ENCODE peak calls at places on chromosomes 16 and 17, in five cellular contexts. R, J, P, B and E are unnamed samples.

GRCh38 chr16:794853-795466 is 5.6 kb downstream of the GNG13 start:
- DNase-seq in R (no peak), J (no peak), P (peak), B (no peak), E (no peak)

GRCh38 chr16:75197522-75198134 is 9.3 kb downstream of the CTRB2 start:
- DNase-seq in R (no peak), J (no peak), P (peak), B (no peak), E (no peak)

GRCh38 chr17:1560582-1561170 is 1.9 kb downstream of the PITPNA start:
- DNase-seq in R (no peak), J (no peak), P (no peak), B (no peak), E (no peak)

GRCh38 chr17:43676471-43676870 is 14.7 kb upstream of the MEOX1 start:
- DNase-seq in R (no peak), J (no peak), P (no peak), B (no peak), E (no peak)

GRCh38 chr16:28924762-28925385 is at the start of gene RABEP2:
- DNase-seq in R (peak), J (peak), P (peak), B (peak), E (peak)

GRCh38 chr16:50972899-50973298 is 178.2 kb downstream of the SALL1 start:
- DNase-seq in R (no peak), J (no peak), P (no peak), B (no peak), E (no peak)

GRCh38 chr17:58136669-58137279 is 11.4 kb upstream of the OR4D1 start:
- DNase-seq in R (peak), J (no peak), P (peak), B (no peak), E (no peak)

GRCh38 chr17:70394430-70394829 is 225.1 kb downstream of the KCNJ2 start:
- DNase-seq in R (no peak), J (no peak), P (no peak), B (no peak), E (no peak)

GRCh38 chr16:24609740-24610420 is 70.5 kb downstream of the RBBP6 start:
- DNase-seq in R (peak), J (no peak), P (no peak), B (peak), E (peak)

GRCh38 chr16:55812951-55813350 is 19.9 kb downstream of the CES1 start:
- DNase-seq in R (no peak), J (no peak), P (no peak), B (no peak), E (no peak)

GRCh38 chr16:12124742-12125141 is 148.2 kb downstream of the SNX29 start:
- DNase-seq in R (no peak), J (no peak), P (no peak), B (no peak), E (no peak)

GRCh38 chr16:49305406-49305805 is 23.8 kb upstream of the CBLN1 start:
- DNase-seq in R (no peak), J (no peak), P (no peak), B (no peak), E (no peak)

GRCh38 chr17:63966646-63967265 is 6.0 kb downstream of the SCN4A start:
- DNase-seq in R (no peak), J (no peak), P (no peak), B (no peak), E (no peak)

GRCh38 chr17:2138318-2138717 is 83.4 kb downstream of the HIC1 start:
- DNase-seq in R (peak), J (no peak), P (no peak), B (no peak), E (no peak)

DNA sequence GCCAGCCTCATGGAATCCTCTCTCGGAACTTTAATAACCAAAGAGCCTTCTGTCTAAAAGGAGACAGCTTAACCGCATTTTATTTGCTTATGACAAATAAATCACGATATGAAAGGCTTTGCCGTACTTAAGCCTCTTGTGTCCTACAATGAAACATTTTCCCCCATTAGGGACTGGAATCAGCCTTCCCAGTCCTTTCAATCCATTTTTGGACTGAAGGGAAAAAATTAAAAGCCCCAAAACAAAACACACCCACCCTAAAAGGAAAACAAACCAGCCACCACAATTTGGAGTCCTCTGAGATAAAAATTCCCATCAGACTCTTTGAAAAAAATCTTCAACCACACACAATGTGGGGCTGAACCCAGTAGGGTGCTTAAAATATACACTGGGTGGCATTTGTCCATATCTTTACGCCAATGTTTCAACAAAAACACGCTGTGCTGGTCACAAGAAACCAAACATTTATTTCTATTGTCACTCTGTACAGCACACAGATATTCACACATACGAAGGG is 3.0 kb downstream of the HOXB4 start:
- DNase-seq in R (no peak), J (no peak), P (no peak), B (no peak), E (no peak)
- TF ChIP-seq CTCF in R (no peak), J (no peak), P (no peak), B (no peak), E (no peak)

GRCh38 chr17:78175643-78175981 is 7.2 kb downstream of the SYNGR2 start:
- DNase-seq in R (no peak), J (no peak), P (no peak), B (no peak), E (no peak)
- H3K4me3 ChIP-seq in R (no peak), J (no peak), P (no peak), B (no peak), E (no peak)

GRCh38 chr17:74780443-74781238 is 4.5 kb upstream of the NAT9 start:
- DNase-seq in R (no peak), J (no peak), P (peak), B (no peak), E (no peak)
- TF ChIP-seq CTCF in R (no peak), J (peak), P (peak), B (no peak), E (peak)

GRCh38 chr17:79951361-79952264 is 84.1 kb downstream of the TBC1D16 start:
- DNase-seq in R (peak), J (peak), P (no peak), B (peak), E (peak)
- H3K4me3 ChIP-seq in R (no peak), J (no peak), P (no peak), B (no peak), E (no peak)

DNA sequence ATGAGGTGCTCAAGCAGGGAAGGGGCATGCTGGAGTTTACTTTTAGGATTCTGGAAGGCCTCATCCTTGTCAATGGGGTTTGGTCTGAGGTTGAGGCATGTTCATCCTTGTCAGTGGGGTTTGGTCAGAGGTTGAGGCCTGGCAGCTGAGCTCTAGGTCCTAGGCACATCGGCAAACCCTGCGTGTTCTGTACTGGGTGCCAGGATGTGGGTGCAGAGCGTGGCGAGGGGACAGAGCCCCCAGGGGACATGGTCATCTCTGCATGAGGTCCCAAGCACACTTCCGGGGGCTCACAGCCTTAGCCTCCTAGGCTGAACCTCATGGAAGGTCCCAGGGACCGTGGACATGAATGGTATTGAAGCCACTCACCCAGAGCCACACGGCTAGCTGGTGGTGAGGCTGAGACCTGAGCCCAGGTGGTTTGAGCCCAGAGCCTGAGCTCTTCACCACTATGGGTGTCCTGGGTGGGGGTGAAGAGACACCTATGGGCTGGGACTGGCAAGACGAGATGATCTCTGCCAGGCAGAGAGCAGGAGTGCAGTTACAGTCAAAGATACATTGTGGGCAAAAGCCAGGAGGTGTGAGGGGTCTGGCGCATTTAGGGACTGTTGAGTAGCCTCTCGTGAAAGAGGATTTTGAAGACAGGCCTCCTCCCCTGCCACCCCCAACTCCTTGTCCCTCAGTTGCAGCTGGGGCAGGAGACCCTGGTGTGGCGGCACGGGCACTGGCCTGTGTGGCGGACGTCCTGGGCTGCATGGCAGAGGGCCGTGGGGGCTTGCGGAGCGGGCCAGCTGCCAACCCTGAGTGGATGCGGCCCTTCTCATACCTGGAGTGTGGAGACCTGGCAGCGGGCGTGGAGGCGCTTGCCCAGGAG is 19.3 kb downstream of the FCSK start:
- DNase-seq in R (no peak), J (no peak), P (peak), B (no peak), E (no peak)
- TF ChIP-seq CTCF in R (no peak), J (no peak), P (no peak), B (no peak), E (no peak)

GRCh38 chr17:5077781-5078105 is 524 bp upstream of the ZFP3 start:
- DNase-seq in R (no peak), J (no peak), P (no peak), B (no peak), E (no peak)
- H3K4me3 ChIP-seq in R (peak), J (peak), P (peak), B (peak), E (peak)

GRCh38 chr17:8965394-8966168 is at the start of gene PIK3R5:
- DNase-seq in R (no peak), J (no peak), P (no peak), B (no peak), E (no peak)
- TF ChIP-seq CTCF in R (no peak), J (no peak), P (no peak), B (no peak), E (no peak)